ENCODE peak calls at places on chromosome 22, in six cellular contexts. F is gastrocnemius medialis, R is ovary, G is NB4, E is HepG2, I is esophagus muscularis mucosa. Y is an unnamed sample.

GRCh38 chr22:37260939-37261338 is 16.9 kb upstream of the RAC2 start:
- DNase-seq in R (peak), E (peak), I (no peak), F (no peak), G (peak), Y (peak)

GRCh38 chr22:30921108-30921507 is 47.5 kb downstream of the MORC2 start:
- DNase-seq in R (no peak), F (no peak), I (peak), E (no peak), G (peak), Y (peak)

GRCh38 chr22:48389916-48390315 is 1437.8 kb downstream of the BRD1 start:
- DNase-seq in I (peak), F (no peak), R (no peak), E (no peak), G (no peak), Y (peak)

GRCh38 chr22:36554101-36554500 is 25.1 kb upstream of the EIF3D start:
- DNase-seq in G (no peak), E (no peak), F (no peak), I (no peak), R (no peak), Y (no peak)

GRCh38 chr22:38900677-38901076 is 28.7 kb upstream of the CBX6 start:
- DNase-seq in F (no peak), E (no peak), G (no peak), I (no peak), R (no peak), Y (no peak)

GRCh38 chr22:48943567-48944432 is 883.9 kb downstream of the BRD1 start:
- DNase-seq in R (no peak), G (peak), E (peak), F (no peak), I (peak), Y (peak)

GRCh38 chr22:42299586-42300285 is 29.3 kb upstream of the TCF20 start:
- DNase-seq in F (peak), I (no peak), G (peak), R (no peak), E (no peak), Y (no peak)

GRCh38 chr22:44574057-44574456 is 76.0 kb upstream of the RTL6 start:
- DNase-seq in F (no peak), E (no peak), G (no peak), R (peak), I (no peak), Y (no peak)

GRCh38 chr22:23178512-23179254 is 1.6 kb upstream of the BCR start:
- DNase-seq in F (peak), E (no peak), G (peak), R (peak), I (no peak), Y (peak)

GRCh38 chr22:48045369-48045768 is 1282.9 kb downstream of the TBC1D22A start:
- DNase-seq in I (peak), E (no peak), F (no peak), R (no peak), G (no peak), Y (peak)

GRCh38 chr22:42959472-42960145 is 55.3 kb downstream of the PACSIN2 start:
- DNase-seq in R (peak), I (no peak), E (peak), F (peak), G (peak), Y (no peak)

GRCh38 chr22:27032121-27032761 is 374.9 kb downstream of the MIAT start:
- DNase-seq in E (no peak), I (no peak), F (no peak), R (peak), G (peak), Y (no peak)
- TF ChIP-seq CTCF in E (no peak), I (peak), F (no peak), R (no peak), G (peak), Y (no peak)

GRCh38 chr22:49951678-49951985 is 8.9 kb upstream of the PIM3 start:
- DNase-seq in I (no peak), G (no peak), E (no peak), R (no peak), F (no peak), Y (no peak)

GRCh38 chr22:49950396-49950994 is 10.1 kb upstream of the PIM3 start:
- DNase-seq in R (no peak), G (no peak), F (no peak), E (no peak), I (no peak), Y (no peak)

GRCh38 chr22:49949914-49950292 is 10.7 kb upstream of the PIM3 start:
- DNase-seq in E (no peak), R (no peak), I (no peak), F (no peak), G (no peak), Y (no peak)

GRCh38 chr22:49951986-49952896 is 8.3 kb upstream of the PIM3 start:
- DNase-seq in R (no peak), I (no peak), F (no peak), G (no peak), E (peak), Y (no peak)

DNA sequence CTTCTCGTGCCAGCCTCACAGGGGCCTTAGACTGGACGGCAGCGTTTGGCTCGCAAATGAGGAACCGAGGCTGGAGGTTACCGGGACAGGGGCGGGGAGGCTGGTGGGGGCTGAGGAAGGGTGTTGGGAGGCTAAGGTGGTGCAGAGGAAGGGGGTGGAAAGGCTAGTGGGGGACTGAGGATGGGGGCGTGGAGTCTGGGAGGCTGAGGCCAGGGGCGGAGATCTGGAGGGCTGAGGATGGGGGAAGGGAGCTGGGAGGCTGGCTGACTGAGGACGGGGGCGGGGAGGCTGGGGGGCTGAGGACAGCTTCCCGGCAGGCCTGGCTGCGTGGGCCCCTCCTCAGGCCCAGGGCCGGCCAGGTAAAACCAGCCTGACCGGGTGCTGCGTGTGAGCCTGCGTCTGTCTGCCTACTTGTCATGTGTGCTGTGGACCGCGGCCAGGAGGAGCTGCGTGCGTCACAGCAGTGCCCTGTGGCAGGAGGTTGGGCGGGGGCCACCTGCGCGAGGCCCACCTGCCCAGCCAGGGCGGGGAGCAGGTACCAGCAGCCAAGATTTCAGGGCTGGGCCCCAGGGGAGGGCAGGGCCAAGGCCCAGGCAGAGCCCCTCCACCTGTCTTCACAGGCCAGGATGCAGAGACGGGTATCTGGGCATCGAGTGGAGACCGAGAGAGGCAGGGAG is 9.4 kb upstream of the PIM3 start:
- DNase-seq in E (no peak), R (no peak), G (no peak), F (no peak), I (no peak), Y (no peak)
- TF ChIP-seq POLR2A in E (no peak), R (no peak), G (no peak), F (no peak), I (no peak), Y (no peak)

GRCh38 chr22:35380013-35380412 is 883 bp upstream of the HMOX1 start:
- DNase-seq in G (no peak), I (no peak), R (no peak), F (peak), E (no peak), Y (no peak)
- H3K4me3 ChIP-seq in G (no peak), I (no peak), R (no peak), F (no peak), E (peak), Y (no peak)

GRCh38 chr22:19948057-19948760 is 6.6 kb upstream of the TXNRD2 start:
- DNase-seq in I (no peak), R (no peak), G (no peak), F (no peak), E (no peak), Y (no peak)
- TF ChIP-seq CTCF in I (no peak), R (no peak), G (no peak), F (no peak), E (no peak), Y (no peak)

GRCh38 chr22:40426671-40427070 is 56.3 kb downstream of the SGSM3 start:
- DNase-seq in F (peak), I (no peak), G (no peak), R (no peak), E (no peak), Y (no peak)
- TF ChIP-seq POLR2A in F (no peak), I (no peak), G (no peak), R (peak), E (no peak), Y (no peak)

GRCh38 chr22:22125028-22125578 is 119.5 kb upstream of the VPREB1 start:
- DNase-seq in E (no peak), I (no peak), G (no peak), F (no peak), R (no peak), Y (no peak)
- H3K4me3 ChIP-seq in E (no peak), I (no peak), G (no peak), F (no peak), R (no peak), Y (no peak)